ENCODE peak calls at places on chromosomes 5 and 9, in seven cellular contexts. S is ovary, B is type B pancreatic cell, P is fibroblast of mammary gland, Y is uterus, K is GM12865, D is body of pancreas. G is an unnamed sample.
A peak's percentile ranks its signal among the peaks of the same experiment; 100 is the strongest.

GRCh38 chr5:53552561-53552960 is 7.9 kb upstream of the NDUFS4 start:
- DNase-seq in S (no peak), B (no peak), P (no peak), Y (no peak), K (no peak), D (no peak), G (no peak)

GRCh38 chr5:132266031-132266835 is 8.7 kb downstream of the PDLIM4 start:
- DNase-seq in S (no peak), B (peak; percentile 65), P (no peak), Y (peak; percentile 13), K (no peak), D (no peak), G (no peak)

GRCh38 chr5:58887721-58888409 is 305.0 kb downstream of the RAB3C start:
- DNase-seq in S (peak; percentile 68), B (no peak), P (peak; percentile 76), Y (peak; percentile 48), K (peak; percentile 29), D (peak; percentile 15), G (no peak)

GRCh38 chr5:56164371-56164770 is 68.8 kb downstream of the ANKRD55 start:
- DNase-seq in S (peak; percentile 65), B (no peak), P (no peak), Y (no peak), K (no peak), D (no peak), G (no peak)

GRCh38 chr5:88128813-88129212 is 139.8 kb downstream of the TMEM161B start:
- DNase-seq in S (no peak), B (no peak), P (no peak), Y (no peak), K (no peak), D (no peak), G (no peak)

GRCh38 chr5:30343707-30344106 is 849.8 kb upstream of the CDH6 start:
- DNase-seq in S (no peak), B (no peak), P (no peak), Y (no peak), K (no peak), D (no peak), G (no peak)

GRCh38 chr5:153827407-153827806 is 211.3 kb downstream of the FAM114A2 start:
- DNase-seq in S (no peak), B (no peak), P (peak; percentile 32), Y (no peak), K (no peak), D (no peak), G (no peak)

GRCh38 chr9:129071526-129072131 is 9.3 kb upstream of the DOLPP1 start:
- DNase-seq in S (no peak), B (no peak), P (no peak), Y (no peak), K (no peak), D (no peak), G (no peak)

GRCh38 chr9:76796296-76796695 is 32.1 kb downstream of the PCA3 start:
- DNase-seq in S (no peak), B (no peak), P (no peak), Y (no peak), K (no peak), D (no peak), G (no peak)

GRCh38 chr9:84756156-84756555 is 86.6 kb downstream of the NTRK2 start:
- DNase-seq in S (no peak), B (no peak), P (no peak), Y (no peak), K (no peak), D (no peak), G (no peak)

GRCh38 chr5:53067641-53068040 is 41.9 kb downstream of the MOCS2 start:
- DNase-seq in S (no peak), B (no peak), P (peak; percentile 69), Y (no peak), K (no peak), D (no peak), G (peak; percentile 30)

GRCh38 chr9:91474656-91475055 is 51.0 kb upstream of the NFIL3 start:
- DNase-seq in S (no peak), B (no peak), P (peak; percentile 53), Y (no peak), K (no peak), D (no peak), G (peak; percentile 57)

GRCh38 chr5:33891731-33892418 is at the start of gene ADAMTS12:
- DNase-seq in S (peak; percentile 52), B (peak; percentile 84), P (peak; percentile 76), Y (peak; percentile 75), K (peak; percentile 26), D (peak; percentile 13), G (no peak)

GRCh38 chr5:99076600-99077253 is 147.9 kb upstream of the CHD1 start:
- DNase-seq in S (no peak), B (no peak), P (no peak), Y (no peak), K (no peak), D (no peak), G (no peak)

GRCh38 chr5:139475865-139476651 is 5.3 kb downstream of the SMIM33 start:
- DNase-seq in S (no peak), B (no peak), P (no peak), Y (no peak), K (no peak), D (no peak), G (no peak)

GRCh38 chr5:139696167-139696893 is 48.2 kb downstream of the CXXC5 start:
- DNase-seq in S (no peak), B (no peak), P (no peak), Y (no peak), K (no peak), D (no peak), G (no peak)

GRCh38 chr5:134005415-134006118 is 792 bp upstream of the VDAC1 start:
- DNase-seq in S (peak; percentile 42), B (no peak), P (no peak), Y (peak; percentile 42), K (peak; percentile 44), D (no peak), G (no peak)

GRCh38 chr5:178077751-178078150 is 35.6 kb upstream of the N4BP3 start:
- DNase-seq in S (no peak), B (no peak), P (no peak), Y (no peak), K (no peak), D (no peak), G (no peak)

GRCh38 chr9:88748566-88749238 is 213.7 kb downstream of the NXNL2 start:
- DNase-seq in S (peak; percentile 40), B (no peak), P (peak; percentile 94), Y (peak; percentile 70), K (no peak), D (no peak), G (no peak)

GRCh38 chr5:143870871-143871632 is 59.1 kb downstream of the HMHB1 start:
- DNase-seq in S (no peak), B (no peak), P (no peak), Y (no peak), K (no peak), D (no peak), G (peak; percentile 84)

GRCh38 chr5:60945760-60946253 is 802 bp downstream of the NDUFAF2 start:
- DNase-seq in S (peak; percentile 23), B (peak; percentile 69), P (peak; percentile 72), Y (no peak), K (no peak), D (peak; percentile 28), G (peak; percentile 52)

GRCh38 chr9:133433351-133433843 is 11.2 kb downstream of the ADAMTS13 start:
- DNase-seq in S (no peak), B (no peak), P (no peak), Y (no peak), K (no peak), D (no peak), G (no peak)
- TF ChIP-seq CTCF in S (no peak), B (no peak), P (no peak), Y (no peak), K (no peak), D (no peak), G (no peak)

DNA sequence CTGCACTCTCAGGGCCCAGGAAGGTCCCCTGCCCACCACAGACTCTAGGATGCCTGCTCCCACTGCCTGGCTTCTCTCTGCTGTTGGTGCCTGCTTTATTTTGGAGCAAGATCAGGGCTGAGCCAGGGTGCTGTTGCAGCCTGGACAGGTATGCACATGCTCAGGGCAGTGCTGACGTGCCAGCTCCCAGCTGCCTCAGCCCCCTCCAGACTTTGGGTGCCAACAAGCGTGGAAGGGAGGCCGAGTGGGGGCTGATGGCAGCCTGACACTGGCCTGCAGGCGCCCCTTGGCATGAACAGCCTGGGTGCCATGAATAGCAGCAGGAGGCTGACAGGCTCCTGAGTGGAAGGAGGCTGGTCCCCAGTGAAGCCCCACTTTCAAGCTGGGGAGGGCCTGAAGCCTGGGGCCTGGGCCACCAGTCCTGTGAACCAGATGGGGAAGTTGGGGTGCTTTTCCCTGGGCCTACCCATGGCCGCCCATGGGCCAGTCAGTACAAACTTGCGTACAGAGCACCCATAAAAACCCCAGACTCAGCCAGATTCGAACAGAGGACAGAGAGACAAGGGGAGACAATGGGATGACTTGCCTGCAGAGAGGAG is 6.8 kb downstream of the AMBP start:
- DNase-seq in S (no peak), B (no peak), P (no peak), Y (no peak), K (no peak), D (no peak), G (peak; percentile 54)
- TF ChIP-seq CTCF in S (no peak), B (no peak), P (no peak), Y (no peak), K (no peak), D (no peak), G (no peak)

DNA sequence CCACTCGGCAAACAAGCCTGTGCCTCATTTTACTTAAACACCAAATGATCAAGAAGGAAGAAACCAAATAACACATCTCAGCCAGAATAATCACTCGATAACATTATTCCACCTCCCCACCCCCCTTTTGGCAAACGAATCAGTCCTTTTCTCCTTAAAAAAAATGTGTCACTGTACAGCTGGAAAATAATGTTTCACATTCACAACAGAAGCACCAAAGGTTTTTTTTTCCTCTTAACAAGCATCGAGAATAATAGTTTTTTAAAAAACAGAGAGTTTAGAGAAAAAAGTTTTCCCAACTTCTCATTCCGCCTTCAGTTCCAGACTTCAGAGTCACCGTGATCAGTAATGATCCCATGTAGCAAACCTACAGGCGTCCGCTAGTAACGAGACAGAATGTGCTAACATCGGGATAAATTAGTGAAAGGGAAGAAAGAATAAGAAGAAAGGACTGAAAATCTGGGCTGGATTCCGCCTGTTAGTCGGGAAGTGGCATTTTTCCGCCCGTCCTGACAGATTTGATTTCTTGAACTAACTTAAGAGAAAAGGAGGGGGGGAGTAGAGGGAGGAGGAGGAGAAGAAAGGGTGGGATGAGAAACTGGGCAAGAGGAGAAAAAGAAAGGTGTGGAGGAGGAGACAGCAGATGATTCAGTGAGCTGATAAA is at the start of gene ZNF608:
- DNase-seq in S (peak; percentile 56), B (no peak), P (peak; percentile 78), Y (peak; percentile 32), K (peak; percentile 36), D (peak; percentile 34), G (peak; percentile 62)
- TF ChIP-seq CTCF in S (no peak), B (peak; percentile 63), P (no peak), Y (no peak), K (no peak), D (peak; percentile 27), G (no peak)

DNA sequence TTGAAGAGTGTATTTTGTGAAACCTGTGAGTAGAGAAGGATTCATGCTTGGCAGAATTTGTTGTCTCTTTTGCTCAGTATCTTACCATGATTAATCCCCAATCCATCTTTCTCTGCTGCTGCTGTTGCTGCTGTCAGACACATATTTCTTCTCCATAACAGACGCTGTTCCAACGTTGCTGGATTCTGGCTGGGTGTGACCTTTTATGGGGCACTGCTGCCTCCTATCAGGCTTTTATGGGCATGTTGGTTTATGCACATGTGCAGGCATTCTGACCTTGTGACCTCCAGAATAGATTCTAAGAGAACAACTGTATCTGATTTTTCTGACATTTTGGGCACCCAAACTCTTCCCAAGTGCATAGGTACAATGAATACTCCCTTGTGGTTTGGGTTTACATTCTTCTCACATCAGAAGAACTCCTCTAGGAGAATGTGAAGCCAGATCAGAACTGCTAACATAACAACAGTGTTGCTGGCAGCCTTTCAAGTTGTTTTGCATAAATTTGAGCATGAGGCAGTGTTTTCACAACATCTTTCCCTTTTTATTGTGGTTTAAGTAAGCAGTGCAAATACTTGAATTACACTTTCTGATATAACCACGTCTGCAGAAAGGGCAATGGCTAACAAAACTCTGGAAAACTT is 9.2 kb upstream of the ISL1 start:
- DNase-seq in S (no peak), B (no peak), P (no peak), Y (no peak), K (no peak), D (no peak), G (no peak)
- TF ChIP-seq CTCF in S (no peak), B (no peak), P (no peak), Y (no peak), K (no peak), D (no peak), G (no peak)

G was measured in bronchial epithelial cell.